ENCODE peak calls at places on chromosomes 11 and 22, in ten cellular contexts. One of them, this sample, is unnamed.

GRCh38 chr11:16632295-16633200 is 105.9 kb upstream of the C11orf58 start:
- DNase-seq in NB4: peak
- DNase-seq in A549: peak
- DNase-seq in K562: no peak
- DNase-seq in GM12878: no peak
- DNase-seq in WTC11: no peak
- DNase-seq in SK-N-SH: no peak
- DNase-seq in HepG2: peak
- DNase-seq in HCT116: peak
- DNase-seq in endothelial cell of umbilical vein: peak
- DNase-seq in this sample: no peak

GRCh38 chr11:41612415-41612814 is 153.0 kb upstream of the LRRC4C start:
- DNase-seq in NB4: peak
- DNase-seq in WTC11: no peak
- DNase-seq in HCT116: no peak
- DNase-seq in HepG2: no peak
- DNase-seq in SK-N-SH: no peak
- DNase-seq in GM12878: no peak
- DNase-seq in K562: no peak
- DNase-seq in A549: no peak
- DNase-seq in endothelial cell of umbilical vein: no peak
- DNase-seq in this sample: no peak

GRCh38 chr11:84260862-84261261 is 974.7 kb upstream of the CCDC90B start:
- DNase-seq in WTC11: no peak
- DNase-seq in SK-N-SH: no peak
- DNase-seq in K562: no peak
- DNase-seq in GM12878: no peak
- DNase-seq in HepG2: no peak
- DNase-seq in NB4: no peak
- DNase-seq in endothelial cell of umbilical vein: no peak
- DNase-seq in A549: no peak
- DNase-seq in HCT116: no peak
- DNase-seq in this sample: no peak

GRCh38 chr11:72568861-72569260 is 105.4 kb downstream of the PDE2A start:
- DNase-seq in GM12878: no peak
- DNase-seq in K562: no peak
- DNase-seq in WTC11: no peak
- DNase-seq in endothelial cell of umbilical vein: no peak
- DNase-seq in A549: no peak
- DNase-seq in SK-N-SH: no peak
- DNase-seq in HepG2: no peak
- DNase-seq in HCT116: no peak
- DNase-seq in NB4: no peak
- DNase-seq in this sample: no peak

GRCh38 chr11:27497284-27497866 is 9.2 kb downstream of the LIN7C start:
- DNase-seq in GM12878: no peak
- DNase-seq in HepG2: peak
- DNase-seq in A549: peak
- DNase-seq in K562: no peak
- DNase-seq in endothelial cell of umbilical vein: peak
- DNase-seq in SK-N-SH: peak
- DNase-seq in HCT116: no peak
- DNase-seq in WTC11: no peak
- DNase-seq in NB4: peak
- DNase-seq in this sample: no peak

GRCh38 chr22:45273452-45274075 is 11.2 kb upstream of the UPK3A start:
- DNase-seq in WTC11: no peak
- DNase-seq in endothelial cell of umbilical vein: no peak
- DNase-seq in HepG2: peak
- DNase-seq in GM12878: no peak
- DNase-seq in A549: no peak
- DNase-seq in NB4: no peak
- DNase-seq in HCT116: no peak
- DNase-seq in SK-N-SH: no peak
- DNase-seq in K562: no peak
- DNase-seq in this sample: no peak

GRCh38 chr22:20552450-20552894 is 45.1 kb downstream of the MED15 start:
- DNase-seq in GM12878: no peak
- DNase-seq in HCT116: no peak
- DNase-seq in K562: no peak
- DNase-seq in HepG2: peak
- DNase-seq in A549: no peak
- DNase-seq in NB4: no peak
- DNase-seq in endothelial cell of umbilical vein: peak
- DNase-seq in WTC11: no peak
- DNase-seq in SK-N-SH: no peak
- DNase-seq in this sample: no peak

GRCh38 chr22:38136607-38137006 is 26.1 kb upstream of the BAIAP2L2 start:
- DNase-seq in K562: no peak
- DNase-seq in endothelial cell of umbilical vein: no peak
- DNase-seq in WTC11: no peak
- DNase-seq in HCT116: no peak
- DNase-seq in GM12878: no peak
- DNase-seq in HepG2: no peak
- DNase-seq in SK-N-SH: no peak
- DNase-seq in NB4: no peak
- DNase-seq in A549: no peak
- DNase-seq in this sample: no peak

GRCh38 chr11:131441398-131441797 is 71.0 kb downstream of the NTM start:
- DNase-seq in WTC11: no peak
- DNase-seq in GM12878: no peak
- DNase-seq in NB4: no peak
- DNase-seq in endothelial cell of umbilical vein: no peak
- DNase-seq in HCT116: no peak
- DNase-seq in HepG2: no peak
- DNase-seq in A549: no peak
- DNase-seq in SK-N-SH: peak
- DNase-seq in K562: no peak
- DNase-seq in this sample: no peak

GRCh38 chr11:103536335-103536722 is 427.1 kb downstream of the DYNC2H1 start:
- DNase-seq in K562: no peak
- DNase-seq in A549: no peak
- DNase-seq in WTC11: no peak
- DNase-seq in NB4: no peak
- DNase-seq in HCT116: no peak
- DNase-seq in GM12878: no peak
- DNase-seq in SK-N-SH: peak
- DNase-seq in HepG2: no peak
- DNase-seq in endothelial cell of umbilical vein: no peak
- DNase-seq in this sample: no peak

GRCh38 chr11:76791861-76792260 is 8.7 kb downstream of the TSKU start:
- DNase-seq in K562: no peak
- DNase-seq in GM12878: no peak
- DNase-seq in NB4: peak
- DNase-seq in SK-N-SH: no peak
- DNase-seq in endothelial cell of umbilical vein: no peak
- DNase-seq in HCT116: no peak
- DNase-seq in A549: peak
- DNase-seq in HepG2: peak
- DNase-seq in WTC11: no peak
- DNase-seq in this sample: no peak

GRCh38 chr22:27094633-27095308 is 437.4 kb downstream of the MIAT start:
- DNase-seq in WTC11: no peak
- DNase-seq in SK-N-SH: no peak
- DNase-seq in HepG2: no peak
- DNase-seq in endothelial cell of umbilical vein: no peak
- DNase-seq in NB4: no peak
- DNase-seq in A549: no peak
- DNase-seq in K562: no peak
- DNase-seq in HCT116: no peak
- DNase-seq in GM12878: no peak
- DNase-seq in this sample: no peak

GRCh38 chr11:110366234-110366633 is 63.5 kb upstream of the FDX1 start:
- DNase-seq in GM12878: no peak
- DNase-seq in A549: peak
- DNase-seq in endothelial cell of umbilical vein: peak
- DNase-seq in NB4: no peak
- DNase-seq in WTC11: no peak
- DNase-seq in HCT116: no peak
- DNase-seq in SK-N-SH: no peak
- DNase-seq in HepG2: no peak
- DNase-seq in K562: no peak
- DNase-seq in this sample: no peak

GRCh38 chr11:119863811-119864601 is 135.0 kb upstream of the NECTIN1 start:
- DNase-seq in WTC11: peak
- DNase-seq in HepG2: no peak
- DNase-seq in HCT116: no peak
- DNase-seq in GM12878: no peak
- DNase-seq in NB4: no peak
- DNase-seq in SK-N-SH: peak
- DNase-seq in K562: no peak
- DNase-seq in endothelial cell of umbilical vein: no peak
- DNase-seq in A549: no peak
- DNase-seq in this sample: no peak

GRCh38 chr11:15223318-15223717 is 108.6 kb downstream of the INSC start:
- DNase-seq in K562: no peak
- DNase-seq in NB4: no peak
- DNase-seq in A549: no peak
- DNase-seq in WTC11: no peak
- DNase-seq in SK-N-SH: no peak
- DNase-seq in GM12878: no peak
- DNase-seq in HepG2: no peak
- DNase-seq in endothelial cell of umbilical vein: no peak
- DNase-seq in HCT116: no peak
- DNase-seq in this sample: no peak
- TF ChIP-seq MAX in K562: no peak
- TF ChIP-seq MAX in NB4: no peak
- TF ChIP-seq MAX in A549: no peak
- TF ChIP-seq MAX in WTC11: no peak
- TF ChIP-seq MAX in SK-N-SH: no peak
- TF ChIP-seq MAX in GM12878: no peak
- TF ChIP-seq MAX in HepG2: no peak
- TF ChIP-seq MAX in endothelial cell of umbilical vein: no peak
- TF ChIP-seq MAX in HCT116: no peak
- TF ChIP-seq MAX in this sample: no peak

GRCh38 chr11:69213964-69214363 is 58.2 kb downstream of the SMIM38 start:
- DNase-seq in HepG2: no peak
- DNase-seq in GM12878: no peak
- DNase-seq in K562: no peak
- DNase-seq in A549: no peak
- DNase-seq in SK-N-SH: no peak
- DNase-seq in endothelial cell of umbilical vein: no peak
- DNase-seq in NB4: no peak
- DNase-seq in HCT116: no peak
- DNase-seq in WTC11: no peak
- DNase-seq in this sample: no peak
- TF ChIP-seq MAX in HepG2: no peak
- TF ChIP-seq MAX in GM12878: no peak
- TF ChIP-seq MAX in K562: no peak
- TF ChIP-seq MAX in A549: no peak
- TF ChIP-seq MAX in SK-N-SH: no peak
- TF ChIP-seq MAX in endothelial cell of umbilical vein: no peak
- TF ChIP-seq MAX in NB4: no peak
- TF ChIP-seq MAX in HCT116: no peak
- TF ChIP-seq MAX in WTC11: no peak
- TF ChIP-seq MAX in this sample: no peak

GRCh38 chr11:19679952-19680823 is 32.4 kb upstream of the NAV2 start:
- DNase-seq in NB4: no peak
- DNase-seq in A549: peak
- DNase-seq in WTC11: no peak
- DNase-seq in GM12878: no peak
- DNase-seq in SK-N-SH: peak
- DNase-seq in HepG2: no peak
- DNase-seq in HCT116: peak
- DNase-seq in K562: no peak
- DNase-seq in endothelial cell of umbilical vein: peak
- DNase-seq in this sample: peak
- TF ChIP-seq MAX in NB4: no peak
- TF ChIP-seq MAX in A549: peak
- TF ChIP-seq MAX in WTC11: peak
- TF ChIP-seq MAX in GM12878: no peak
- TF ChIP-seq MAX in SK-N-SH: peak
- TF ChIP-seq MAX in HepG2: no peak
- TF ChIP-seq MAX in HCT116: peak
- TF ChIP-seq MAX in K562: no peak
- TF ChIP-seq MAX in endothelial cell of umbilical vein: no peak
- TF ChIP-seq MAX in this sample: peak

GRCh38 chr11:60777572-60777971 is 7.6 kb upstream of the MS4A10 start:
- DNase-seq in A549: peak
- DNase-seq in HCT116: no peak
- DNase-seq in HepG2: peak
- DNase-seq in NB4: no peak
- DNase-seq in K562: no peak
- DNase-seq in WTC11: no peak
- DNase-seq in SK-N-SH: no peak
- DNase-seq in endothelial cell of umbilical vein: peak
- DNase-seq in GM12878: no peak
- DNase-seq in this sample: no peak
- TF ChIP-seq MAX in A549: no peak
- TF ChIP-seq MAX in HCT116: no peak
- TF ChIP-seq MAX in HepG2: no peak
- TF ChIP-seq MAX in NB4: no peak
- TF ChIP-seq MAX in K562: no peak
- TF ChIP-seq MAX in WTC11: no peak
- TF ChIP-seq MAX in SK-N-SH: no peak
- TF ChIP-seq MAX in endothelial cell of umbilical vein: no peak
- TF ChIP-seq MAX in GM12878: no peak
- TF ChIP-seq MAX in this sample: no peak

GRCh38 chr11:66188580-66188979 is 79.9 kb upstream of the RAB1B start:
- DNase-seq in HCT116: no peak
- DNase-seq in NB4: peak
- DNase-seq in K562: no peak
- DNase-seq in endothelial cell of umbilical vein: peak
- DNase-seq in WTC11: no peak
- DNase-seq in A549: no peak
- DNase-seq in GM12878: no peak
- DNase-seq in HepG2: no peak
- DNase-seq in SK-N-SH: no peak
- DNase-seq in this sample: no peak

GRCh38 chr11:66192181-66192888 is 76.1 kb upstream of the RAB1B start:
- DNase-seq in K562: no peak
- DNase-seq in WTC11: no peak
- DNase-seq in endothelial cell of umbilical vein: no peak
- DNase-seq in GM12878: no peak
- DNase-seq in HCT116: no peak
- DNase-seq in NB4: no peak
- DNase-seq in A549: no peak
- DNase-seq in SK-N-SH: no peak
- DNase-seq in HepG2: no peak
- DNase-seq in this sample: no peak

GRCh38 chr11:66189031-66189745 is 79.3 kb upstream of the RAB1B start:
- DNase-seq in NB4: no peak
- DNase-seq in SK-N-SH: no peak
- DNase-seq in A549: peak
- DNase-seq in HepG2: no peak
- DNase-seq in GM12878: no peak
- DNase-seq in K562: no peak
- DNase-seq in HCT116: no peak
- DNase-seq in endothelial cell of umbilical vein: no peak
- DNase-seq in WTC11: no peak
- DNase-seq in this sample: no peak

GRCh38 chr11:66187453-66187852 is 81.0 kb upstream of the RAB1B start:
- DNase-seq in NB4: no peak
- DNase-seq in GM12878: no peak
- DNase-seq in K562: no peak
- DNase-seq in HepG2: no peak
- DNase-seq in SK-N-SH: no peak
- DNase-seq in HCT116: no peak
- DNase-seq in WTC11: no peak
- DNase-seq in A549: no peak
- DNase-seq in endothelial cell of umbilical vein: no peak
- DNase-seq in this sample: no peak

GRCh38 chr11:66190776-66191175 is 77.7 kb upstream of the RAB1B start:
- DNase-seq in K562: no peak
- DNase-seq in WTC11: no peak
- DNase-seq in endothelial cell of umbilical vein: no peak
- DNase-seq in NB4: no peak
- DNase-seq in HCT116: no peak
- DNase-seq in A549: no peak
- DNase-seq in SK-N-SH: no peak
- DNase-seq in HepG2: no peak
- DNase-seq in GM12878: no peak
- DNase-seq in this sample: no peak
- TF ChIP-seq MAX in K562: no peak
- TF ChIP-seq MAX in WTC11: no peak
- TF ChIP-seq MAX in endothelial cell of umbilical vein: no peak
- TF ChIP-seq MAX in NB4: no peak
- TF ChIP-seq MAX in HCT116: no peak
- TF ChIP-seq MAX in A549: no peak
- TF ChIP-seq MAX in SK-N-SH: no peak
- TF ChIP-seq MAX in HepG2: no peak
- TF ChIP-seq MAX in GM12878: no peak
- TF ChIP-seq MAX in this sample: no peak

This sample was measured in H1.